ENCODE peak calls at places on chromosome X, in eight cellular contexts. One of them, this sample, is unnamed.

GRCh38 chrX:130321550-130321949 is 18.2 kb upstream of the SLC25A14 start:
- DNase-seq in bronchial epithelial cell: no peak
- DNase-seq in IMR-90: no peak
- DNase-seq in AG10803: no peak
- DNase-seq in prostate gland: no peak
- DNase-seq in GM12865: peak
- DNase-seq in breast epithelium: no peak
- DNase-seq in sigmoid colon: no peak
- DNase-seq in this sample: no peak

GRCh38 chrX:71533850-71534515 is 1.1 kb downstream of the OGT start:
- DNase-seq in sigmoid colon: no peak
- DNase-seq in AG10803: peak
- DNase-seq in breast epithelium: no peak
- DNase-seq in bronchial epithelial cell: peak
- DNase-seq in GM12865: peak
- DNase-seq in prostate gland: peak
- DNase-seq in IMR-90: peak
- DNase-seq in this sample: no peak

GRCh38 chrX:80808854-80809493 is 703 bp downstream of the BRWD3 start:
- DNase-seq in AG10803: peak
- DNase-seq in bronchial epithelial cell: peak
- DNase-seq in GM12865: peak
- DNase-seq in breast epithelium: no peak
- DNase-seq in prostate gland: peak
- DNase-seq in sigmoid colon: peak
- DNase-seq in IMR-90: no peak
- DNase-seq in this sample: no peak

GRCh38 chrX:73850124-73851013 is 287.4 kb downstream of the CHIC1 start:
- DNase-seq in breast epithelium: no peak
- DNase-seq in IMR-90: peak
- DNase-seq in AG10803: peak
- DNase-seq in sigmoid colon: peak
- DNase-seq in bronchial epithelial cell: peak
- DNase-seq in GM12865: peak
- DNase-seq in prostate gland: no peak
- DNase-seq in this sample: no peak

GRCh38 chrX:19964017-19964710 is 26.7 kb downstream of the BCLAF3 start:
- DNase-seq in bronchial epithelial cell: peak
- DNase-seq in IMR-90: no peak
- DNase-seq in GM12865: peak
- DNase-seq in AG10803: no peak
- DNase-seq in prostate gland: no peak
- DNase-seq in sigmoid colon: no peak
- DNase-seq in breast epithelium: no peak
- DNase-seq in this sample: no peak

GRCh38 chrX:123580871-123581270 is 152.0 kb downstream of the THOC2 start:
- DNase-seq in prostate gland: no peak
- DNase-seq in sigmoid colon: no peak
- DNase-seq in AG10803: no peak
- DNase-seq in bronchial epithelial cell: no peak
- DNase-seq in GM12865: no peak
- DNase-seq in breast epithelium: no peak
- DNase-seq in IMR-90: no peak
- DNase-seq in this sample: no peak

GRCh38 chrX:55201930-55202579 is 18.1 kb upstream of the PAGE5 start:
- DNase-seq in prostate gland: no peak
- DNase-seq in sigmoid colon: no peak
- DNase-seq in IMR-90: no peak
- DNase-seq in bronchial epithelial cell: peak
- DNase-seq in GM12865: no peak
- DNase-seq in AG10803: peak
- DNase-seq in breast epithelium: no peak
- DNase-seq in this sample: peak

GRCh38 chrX:96538104-96538725 is 146.4 kb upstream of the DIAPH2 start:
- DNase-seq in sigmoid colon: no peak
- DNase-seq in AG10803: no peak
- DNase-seq in IMR-90: no peak
- DNase-seq in prostate gland: no peak
- DNase-seq in breast epithelium: no peak
- DNase-seq in bronchial epithelial cell: no peak
- DNase-seq in GM12865: no peak
- DNase-seq in this sample: no peak

GRCh38 chrX:123590842-123591491 is 141.9 kb downstream of the THOC2 start:
- DNase-seq in IMR-90: peak
- DNase-seq in GM12865: peak
- DNase-seq in prostate gland: no peak
- DNase-seq in bronchial epithelial cell: peak
- DNase-seq in AG10803: peak
- DNase-seq in sigmoid colon: no peak
- DNase-seq in breast epithelium: no peak
- DNase-seq in this sample: no peak

GRCh38 chrX:103215768-103216085 is 819 bp downstream of the BEX4 start:
- DNase-seq in bronchial epithelial cell: no peak
- DNase-seq in sigmoid colon: no peak
- DNase-seq in IMR-90: no peak
- DNase-seq in GM12865: no peak
- DNase-seq in AG10803: no peak
- DNase-seq in breast epithelium: no peak
- DNase-seq in prostate gland: no peak
- DNase-seq in this sample: no peak

GRCh38 chrX:133645977-133646750 is 230.9 kb upstream of the GPC4 start:
- DNase-seq in sigmoid colon: no peak
- DNase-seq in bronchial epithelial cell: peak
- DNase-seq in prostate gland: no peak
- DNase-seq in breast epithelium: no peak
- DNase-seq in AG10803: peak
- DNase-seq in IMR-90: peak
- DNase-seq in GM12865: no peak
- DNase-seq in this sample: peak

GRCh38 chrX:65574356-65574755 is 39.8 kb upstream of the LAS1L start:
- DNase-seq in breast epithelium: no peak
- DNase-seq in prostate gland: no peak
- DNase-seq in bronchial epithelial cell: no peak
- DNase-seq in AG10803: no peak
- DNase-seq in IMR-90: no peak
- DNase-seq in GM12865: no peak
- DNase-seq in sigmoid colon: no peak
- DNase-seq in this sample: no peak

GRCh38 chrX:21427086-21427485 is 52.9 kb downstream of the CNKSR2 start:
- DNase-seq in GM12865: no peak
- DNase-seq in breast epithelium: no peak
- DNase-seq in IMR-90: no peak
- DNase-seq in bronchial epithelial cell: no peak
- DNase-seq in sigmoid colon: no peak
- DNase-seq in prostate gland: no peak
- DNase-seq in AG10803: no peak
- DNase-seq in this sample: no peak

GRCh38 chrX:34778961-34779360 is 121.9 kb upstream of the TMEM47 start:
- DNase-seq in IMR-90: peak
- DNase-seq in prostate gland: no peak
- DNase-seq in sigmoid colon: no peak
- DNase-seq in bronchial epithelial cell: peak
- DNase-seq in GM12865: no peak
- DNase-seq in AG10803: peak
- DNase-seq in breast epithelium: no peak
- DNase-seq in this sample: peak

GRCh38 chrX:37652053-37652452 is 33.5 kb upstream of the XK start:
- DNase-seq in prostate gland: no peak
- DNase-seq in IMR-90: no peak
- DNase-seq in breast epithelium: no peak
- DNase-seq in sigmoid colon: no peak
- DNase-seq in GM12865: peak
- DNase-seq in AG10803: no peak
- DNase-seq in bronchial epithelial cell: no peak
- DNase-seq in this sample: no peak

GRCh38 chrX:20026278-20026677 is 35.4 kb upstream of the BCLAF3 start:
- DNase-seq in sigmoid colon: no peak
- DNase-seq in AG10803: peak
- DNase-seq in IMR-90: peak
- DNase-seq in prostate gland: no peak
- DNase-seq in bronchial epithelial cell: peak
- DNase-seq in GM12865: no peak
- DNase-seq in breast epithelium: no peak
- DNase-seq in this sample: no peak

GRCh38 chrX:17559728-17560379 is 177.4 kb upstream of the SCML1 start:
- DNase-seq in sigmoid colon: no peak
- DNase-seq in prostate gland: peak
- DNase-seq in breast epithelium: no peak
- DNase-seq in bronchial epithelial cell: peak
- DNase-seq in IMR-90: peak
- DNase-seq in AG10803: peak
- DNase-seq in GM12865: no peak
- DNase-seq in this sample: peak

GRCh38 chrX:123313486-123313885 is 129.4 kb downstream of the GRIA3 start:
- DNase-seq in sigmoid colon: no peak
- DNase-seq in bronchial epithelial cell: no peak
- DNase-seq in GM12865: no peak
- DNase-seq in breast epithelium: no peak
- DNase-seq in IMR-90: no peak
- DNase-seq in AG10803: no peak
- DNase-seq in prostate gland: no peak
- DNase-seq in this sample: no peak

GRCh38 chrX:7027071-7027470 is 120.4 kb upstream of the STS start:
- DNase-seq in GM12865: no peak
- DNase-seq in sigmoid colon: no peak
- DNase-seq in prostate gland: no peak
- DNase-seq in IMR-90: no peak
- DNase-seq in AG10803: no peak
- DNase-seq in breast epithelium: no peak
- DNase-seq in bronchial epithelial cell: no peak
- DNase-seq in this sample: no peak

GRCh38 chrX:137432609-137433008 is 133.3 kb upstream of the ZIC3 start:
- DNase-seq in breast epithelium: no peak
- DNase-seq in bronchial epithelial cell: peak
- DNase-seq in prostate gland: no peak
- DNase-seq in GM12865: peak
- DNase-seq in AG10803: no peak
- DNase-seq in sigmoid colon: no peak
- DNase-seq in IMR-90: no peak
- DNase-seq in this sample: no peak

GRCh38 chrX:15055146-15055930 is 182.1 kb downstream of the MOSPD2 start:
- DNase-seq in bronchial epithelial cell: peak
- DNase-seq in breast epithelium: no peak
- DNase-seq in sigmoid colon: no peak
- DNase-seq in IMR-90: peak
- DNase-seq in prostate gland: no peak
- DNase-seq in AG10803: peak
- DNase-seq in GM12865: no peak
- DNase-seq in this sample: peak

GRCh38 chrX:40945366-40945713 is 139.9 kb upstream of the USP9X start:
- DNase-seq in prostate gland: peak
- DNase-seq in breast epithelium: no peak
- DNase-seq in bronchial epithelial cell: peak
- DNase-seq in GM12865: peak
- DNase-seq in AG10803: peak
- DNase-seq in IMR-90: peak
- DNase-seq in sigmoid colon: peak
- DNase-seq in this sample: peak

GRCh38 chrX:11437642-11438379 is 144.6 kb downstream of the AMELX start:
- DNase-seq in sigmoid colon: no peak
- DNase-seq in bronchial epithelial cell: peak
- DNase-seq in IMR-90: peak
- DNase-seq in breast epithelium: no peak
- DNase-seq in GM12865: no peak
- DNase-seq in AG10803: peak
- DNase-seq in prostate gland: no peak
- DNase-seq in this sample: no peak

DNA sequence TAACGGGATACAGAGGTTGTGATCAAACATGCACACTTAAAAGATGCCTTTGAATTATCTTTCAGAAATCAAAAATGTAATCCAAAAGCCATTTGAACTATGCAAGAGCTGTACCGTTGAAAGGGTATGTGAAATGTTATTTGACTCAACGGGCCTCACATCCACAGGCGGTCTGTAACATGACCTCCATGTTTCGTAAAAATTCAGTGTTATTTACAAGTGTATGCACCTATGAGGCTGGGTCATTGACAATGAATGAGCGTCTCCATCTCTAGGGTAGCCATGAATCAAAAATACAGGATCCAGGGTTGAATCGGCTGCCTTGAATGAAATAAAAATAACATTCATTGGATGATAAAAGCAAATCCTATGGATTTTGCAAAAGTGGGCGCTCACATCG is 100.1 kb downstream of the CRLF2 start:
- DNase-seq in breast epithelium: no peak
- DNase-seq in bronchial epithelial cell: no peak
- DNase-seq in GM12865: no peak
- DNase-seq in IMR-90: no peak
- DNase-seq in prostate gland: no peak
- DNase-seq in sigmoid colon: no peak
- DNase-seq in AG10803: no peak
- DNase-seq in this sample: no peak
- H3K4me3 ChIP-seq in breast epithelium: no peak
- H3K4me3 ChIP-seq in bronchial epithelial cell: no peak
- H3K4me3 ChIP-seq in GM12865: no peak
- H3K4me3 ChIP-seq in IMR-90: no peak
- H3K4me3 ChIP-seq in prostate gland: no peak
- H3K4me3 ChIP-seq in sigmoid colon: no peak
- H3K4me3 ChIP-seq in AG10803: no peak
- H3K4me3 ChIP-seq in this sample: no peak

GRCh38 chrX:3520458-3520857 is 174.0 kb upstream of the MXRA5 start:
- DNase-seq in prostate gland: no peak
- DNase-seq in IMR-90: no peak
- DNase-seq in breast epithelium: no peak
- DNase-seq in GM12865: no peak
- DNase-seq in bronchial epithelial cell: no peak
- DNase-seq in AG10803: peak
- DNase-seq in sigmoid colon: no peak
- DNase-seq in this sample: no peak
- TF ChIP-seq CTCF in prostate gland: no peak
- TF ChIP-seq CTCF in IMR-90: no peak
- TF ChIP-seq CTCF in breast epithelium: no peak
- TF ChIP-seq CTCF in GM12865: no peak
- TF ChIP-seq CTCF in bronchial epithelial cell: no peak
- TF ChIP-seq CTCF in AG10803: no peak
- TF ChIP-seq CTCF in sigmoid colon: no peak
- TF ChIP-seq CTCF in this sample: no peak

DNA sequence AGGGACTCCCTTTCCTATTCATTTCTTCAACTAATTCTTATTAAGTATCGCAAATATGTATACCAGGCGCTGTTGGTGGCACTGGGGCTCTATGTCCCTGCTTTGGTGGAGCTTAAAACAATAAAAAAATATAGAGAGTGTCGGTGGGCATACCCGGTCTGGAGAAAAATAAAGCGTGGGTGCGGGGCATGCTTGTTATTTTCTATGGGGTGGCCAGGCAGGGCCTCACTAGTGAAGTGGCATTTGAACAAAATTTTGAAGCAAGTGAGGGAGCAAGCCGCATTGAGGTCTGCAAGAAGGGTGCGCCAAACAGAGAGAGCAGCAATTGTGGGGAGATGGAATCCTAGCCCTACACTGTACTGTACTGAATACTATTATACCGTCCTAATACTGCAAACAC is 565 bp upstream of the IDS start:
- DNase-seq in AG10803: no peak
- DNase-seq in sigmoid colon: no peak
- DNase-seq in IMR-90: no peak
- DNase-seq in prostate gland: no peak
- DNase-seq in bronchial epithelial cell: no peak
- DNase-seq in breast epithelium: no peak
- DNase-seq in GM12865: no peak
- DNase-seq in this sample: no peak
- H3K4me3 ChIP-seq in AG10803: no peak
- H3K4me3 ChIP-seq in sigmoid colon: peak
- H3K4me3 ChIP-seq in IMR-90: no peak
- H3K4me3 ChIP-seq in prostate gland: no peak
- H3K4me3 ChIP-seq in bronchial epithelial cell: no peak
- H3K4me3 ChIP-seq in breast epithelium: peak
- H3K4me3 ChIP-seq in GM12865: peak
- H3K4me3 ChIP-seq in this sample: no peak

GRCh38 chrX:112147206-112147605 is 64.6 kb upstream of the TRPC5 start:
- DNase-seq in bronchial epithelial cell: no peak
- DNase-seq in prostate gland: no peak
- DNase-seq in AG10803: peak
- DNase-seq in GM12865: peak
- DNase-seq in IMR-90: peak
- DNase-seq in sigmoid colon: no peak
- DNase-seq in breast epithelium: no peak
- DNase-seq in this sample: no peak
- TF ChIP-seq CTCF in bronchial epithelial cell: no peak
- TF ChIP-seq CTCF in prostate gland: no peak
- TF ChIP-seq CTCF in AG10803: peak
- TF ChIP-seq CTCF in GM12865: peak
- TF ChIP-seq CTCF in IMR-90: peak
- TF ChIP-seq CTCF in sigmoid colon: no peak
- TF ChIP-seq CTCF in breast epithelium: no peak
- TF ChIP-seq CTCF in this sample: peak